ENCODE peak calls at places on chromosomes 3 and 15, in nine cellular contexts. M is breast epithelium, W is neural progenitor cell, V is brain microvascular endothelial cell, F is iPS DF 6.9, E is heart right ventricle, D is cardiac muscle cell, U is GM06990, Y is HCT116. B is an unnamed sample.

GRCh38 chr3:148759425-148759824 is 61.7 kb downstream of the AGTR1 start:
- DNase-seq in E (no peak), U (no peak), M (no peak), D (no peak), V (no peak), F (no peak), Y (no peak), W (no peak), B (no peak)

GRCh38 chr3:45313743-45314403 is 74.5 kb upstream of the LARS2 start:
- DNase-seq in D (no peak), M (no peak), F (no peak), U (no peak), V (no peak), Y (no peak), W (no peak), E (no peak), B (no peak)

GRCh38 chr3:136682740-136683312 is 69.4 kb downstream of the STAG1 start:
- DNase-seq in D (no peak), F (no peak), Y (no peak), E (no peak), M (no peak), W (no peak), V (no peak), U (no peak), B (no peak)

GRCh38 chr3:170760174-170760526 is 109.8 kb downstream of the RPL22L1 start:
- DNase-seq in U (no peak), V (peak; percentile 42), M (no peak), D (peak; percentile 66), Y (no peak), E (no peak), F (no peak), W (no peak), B (no peak)

GRCh38 chr3:171996178-171996817 is 43.1 kb upstream of the FNDC3B start:
- DNase-seq in V (no peak), Y (no peak), F (no peak), U (no peak), M (no peak), D (no peak), E (no peak), W (no peak), B (no peak)

GRCh38 chr3:90007786-90008499 is 900.5 kb downstream of the EPHA3 start:
- DNase-seq in E (no peak), Y (no peak), D (peak; percentile 90), W (no peak), M (no peak), V (no peak), F (no peak), U (no peak), B (no peak)

GRCh38 chr3:153293222-153293621 is 131.2 kb downstream of the RAP2B start:
- DNase-seq in D (peak; percentile 74), E (no peak), W (no peak), F (no peak), U (no peak), V (peak; percentile 52), M (no peak), Y (no peak), B (no peak)

GRCh38 chr15:43370310-43370974 is 401 bp downstream of the ZSCAN29 start:
- DNase-seq in U (no peak), M (no peak), V (peak; percentile 7), E (peak; percentile 20), Y (no peak), F (no peak), W (peak; percentile 80), D (peak; percentile 39), B (peak; percentile 48)

GRCh38 chr15:89494941-89495637 is 1.3 kb downstream of the RHCG start:
- DNase-seq in V (no peak), W (peak; percentile 54), U (no peak), E (no peak), D (peak; percentile 32), Y (no peak), M (no peak), F (no peak), B (no peak)

GRCh38 chr3:141391298-141392017 is 23.2 kb downstream of the ZBTB38 start:
- DNase-seq in M (no peak), D (peak; percentile 65), U (no peak), V (no peak), F (no peak), Y (no peak), E (no peak), W (no peak), B (no peak)

GRCh38 chr3:23263796-23264195 is 60.7 kb downstream of the UBE2E2 start:
- DNase-seq in V (no peak), D (peak; percentile 29), M (no peak), U (no peak), E (no peak), Y (no peak), W (no peak), F (no peak), B (no peak)

GRCh38 chr15:93037341-93038063 is 51.5 kb downstream of the RGMA start:
- DNase-seq in D (peak; percentile 55), F (no peak), Y (no peak), V (peak; percentile 25), W (peak; percentile 46), M (peak; percentile 53), U (no peak), E (peak; percentile 71), B (no peak)

GRCh38 chr15:87739866-87740265 is 516.7 kb downstream of the NTRK3 start:
- DNase-seq in Y (no peak), U (no peak), D (peak; percentile 20), M (no peak), V (no peak), W (no peak), E (no peak), F (no peak), B (no peak)

GRCh38 chr15:90482124-90483011 is 47.4 kb upstream of the CRTC3 start:
- DNase-seq in V (peak; percentile 44), W (peak; percentile 59), U (no peak), D (peak; percentile 79), F (peak; percentile 25), Y (peak; percentile 34), M (no peak), E (no peak), B (peak; percentile 45)

GRCh38 chr3:195059006-195059350 is 212.0 kb downstream of the XXYLT1 start:
- DNase-seq in M (no peak), Y (no peak), E (peak; percentile 58), F (no peak), U (no peak), V (no peak), D (peak; percentile 22), W (no peak), B (no peak)

GRCh38 chr3:117036259-117036799 is 326.8 kb downstream of the TUSC7 start:
- DNase-seq in W (no peak), Y (no peak), M (peak; percentile 18), F (no peak), D (peak; percentile 76), E (no peak), U (no peak), V (peak; percentile 88), B (peak; percentile 52)

DNA sequence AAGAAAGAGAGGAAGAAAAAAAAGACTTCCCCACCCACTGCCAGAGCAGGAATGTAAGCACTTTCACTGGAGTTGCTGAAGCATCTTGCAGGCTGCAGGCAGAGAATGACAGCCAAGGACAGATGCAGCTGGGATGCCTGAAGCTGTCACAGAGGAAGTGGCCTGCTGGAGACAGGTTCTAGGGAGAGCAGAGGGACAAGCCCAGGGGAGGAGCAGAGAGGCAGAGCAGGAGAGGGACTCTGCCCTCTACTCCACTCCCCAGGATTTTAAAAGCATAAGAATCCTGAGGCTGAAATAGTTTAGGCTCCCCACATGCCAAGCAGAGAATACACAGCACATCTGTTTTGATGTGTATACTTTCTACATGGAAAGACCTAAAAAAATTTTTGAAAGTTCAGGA is 326.2 kb downstream of the TUSC7 start:
- DNase-seq in E (peak; percentile 13), W (peak; percentile 65), M (no peak), Y (no peak), D (peak; percentile 11), V (no peak), U (no peak), F (no peak), B (no peak)
- H3K4me3 ChIP-seq in E (no peak overlapping the region), W (no peak overlapping the region), M (no peak overlapping the region), Y (no peak overlapping the region), D (no peak overlapping the region), V (no peak overlapping the region), U (no peak overlapping the region), F (no peak overlapping the region), B (no peak overlapping the region)

GRCh38 chr3:62529230-62529629 is 155.9 kb upstream of the FEZF2 start:
- DNase-seq in D (peak; percentile 37), V (peak; percentile 33), F (peak; percentile 45), M (peak; percentile 26), E (peak; percentile 29), W (peak; percentile 82), U (no peak), Y (no peak), B (no peak)

GRCh38 chr3:62532796-62533195 is 159.4 kb upstream of the FEZF2 start:
- DNase-seq in Y (no peak), V (no peak), E (no peak), M (no peak), U (no peak), F (no peak), W (no peak), D (no peak), B (no peak)

GRCh38 chr3:62527484-62527883 is 154.1 kb upstream of the FEZF2 start:
- DNase-seq in V (no peak), U (no peak), E (no peak), W (no peak), F (no peak), Y (no peak), D (no peak), M (no peak), B (no peak)

GRCh38 chr3:62531494-62531893 is 158.1 kb upstream of the FEZF2 start:
- DNase-seq in U (no peak), W (no peak), M (no peak), F (no peak), V (no peak), E (no peak), Y (no peak), D (no peak), B (no peak)

GRCh38 chr3:62531981-62532380 is 158.6 kb upstream of the FEZF2 start:
- DNase-seq in D (no peak), F (no peak), Y (no peak), E (no peak), U (no peak), W (no peak), M (no peak), V (no peak), B (no peak)
- H3K27me3 ChIP-seq in D (no peaks in the 10 kb centered on the region), F (no peaks in the 10 kb centered on the region), Y (peaks cover 18% of the 10 kb centered on the region), E (no peaks in the 10 kb centered on the region), U (no peaks in the 10 kb centered on the region), W (no peaks in the 10 kb centered on the region), M (no peaks in the 10 kb centered on the region), V (no peaks in the 10 kb centered on the region), B (no peaks in the 10 kb centered on the region)

GRCh38 chr3:126665221-126665936 is 10.5 kb upstream of the TXNRD3 start:
- DNase-seq in D (no peak), Y (no peak), V (no peak), W (peak; percentile 23), M (peak; percentile 8), E (no peak), F (no peak), U (no peak), B (no peak)
- H3K4me3 ChIP-seq in D (no peak overlapping the region), Y (no peak overlapping the region), V (no peak overlapping the region), W (no peak overlapping the region), M (no peak overlapping the region), E (no peak overlapping the region), F (no peak overlapping the region), U (no peak overlapping the region), B (no peak overlapping the region)

DNA sequence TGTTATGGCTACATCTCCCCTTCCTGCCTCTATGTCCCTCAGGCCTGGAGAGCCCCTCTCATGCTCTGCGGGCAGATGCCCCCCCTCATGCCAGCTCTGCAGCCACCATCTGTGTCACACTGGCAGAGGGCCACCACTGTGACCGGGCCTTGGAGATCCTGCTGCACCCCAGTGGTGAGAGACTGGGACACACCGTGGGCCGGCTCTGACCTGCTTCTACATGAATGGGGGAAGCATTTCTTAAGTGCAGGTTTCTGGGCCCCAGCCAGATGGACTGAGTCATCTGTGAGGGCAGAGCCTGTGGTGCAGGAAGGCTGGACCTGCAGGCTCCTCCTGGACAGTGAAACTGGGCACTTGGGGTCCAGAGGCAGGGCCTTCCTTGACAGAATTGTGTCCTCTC is 4.8 kb downstream of the VWA5B2 start:
- DNase-seq in F (no peak), W (no peak), D (peak; percentile 87), M (peak; percentile 67), E (no peak), Y (peak; percentile 85), U (no peak), V (peak; percentile 69), B (peak; percentile 45)
- H3K27me3 ChIP-seq in F (peaks cover 33% of the 10 kb centered on the region), W (peaks cover 55% of the 10 kb centered on the region), D (peaks cover 72% of the 10 kb centered on the region), M (peaks cover 10% of the 10 kb centered on the region), E (peaks cover 46% of the 10 kb centered on the region), Y (no peaks in the 10 kb centered on the region), U (no peaks in the 10 kb centered on the region), V (peaks cover 36% of the 10 kb centered on the region), B (peaks cover 33% of the 10 kb centered on the region)